ENCODE peak calls at places on chromosomes 11 and 22, in six cellular contexts. K is right lobe of liver, Q is vagina, B is PC-9, C is left lung, I is GM23338. G is an unnamed sample.

GRCh38 chr11:85590848-85591483 is 36.2 kb downstream of the DLG2 start:
- DNase-seq in K (no peak), I (peak), C (no peak), B (peak), Q (no peak), G (no peak)

GRCh38 chr22:23826510-23827350 is 12.1 kb downstream of the DERL3 start:
- DNase-seq in B (no peak), C (no peak), I (no peak), Q (no peak), K (no peak), G (no peak)

GRCh38 chr11:128490092-128490491 is 97.3 kb downstream of the ETS1 start:
- DNase-seq in K (no peak), C (no peak), Q (no peak), B (no peak), I (no peak), G (no peak)

GRCh38 chr11:8610532-8611116 is 16.6 kb upstream of the STK33 start:
- DNase-seq in Q (no peak), K (no peak), C (no peak), I (peak), B (no peak), G (no peak)

GRCh38 chr11:70619591-70619990 is 221.3 kb downstream of the CTTN start:
- DNase-seq in C (no peak), B (no peak), K (no peak), I (no peak), Q (no peak), G (no peak)

GRCh38 chr11:119615003-119615878 is 113.8 kb downstream of the NECTIN1 start:
- DNase-seq in K (no peak), I (no peak), C (no peak), B (peak), Q (no peak), G (no peak)

GRCh38 chr11:66333896-66334604 is 2.2 kb downstream of the RIN1 start:
- DNase-seq in Q (no peak), B (no peak), C (peak), I (peak), K (no peak), G (no peak)

GRCh38 chr22:42519544-42520237 is at the start of gene RRP7A:
- DNase-seq in C (peak), Q (no peak), K (peak), I (peak), B (peak), G (peak)

GRCh38 chr11:131579932-131580387 is 209.5 kb downstream of the NTM start:
- DNase-seq in C (no peak), Q (no peak), B (no peak), K (no peak), I (peak), G (no peak)

GRCh38 chr22:39209756-39210155 is 35.0 kb downstream of the PDGFB start:
- DNase-seq in B (no peak), K (no peak), C (peak), Q (no peak), I (no peak), G (no peak)

GRCh38 chr22:41979423-41980250 is 10.4 kb downstream of the SEPTIN3 start:
- DNase-seq in B (no peak), Q (no peak), I (no peak), C (no peak), K (no peak), G (no peak)

GRCh38 chr22:22714600-22715361 is 70.4 kb downstream of the GGTLC2 start:
- DNase-seq in B (no peak), Q (peak), K (no peak), I (no peak), C (no peak), G (no peak)

GRCh38 chr11:67300756-67301312 is 2.5 kb upstream of the SSH3 start:
- DNase-seq in B (no peak), Q (no peak), I (no peak), K (peak), C (no peak), G (no peak)

DNA sequence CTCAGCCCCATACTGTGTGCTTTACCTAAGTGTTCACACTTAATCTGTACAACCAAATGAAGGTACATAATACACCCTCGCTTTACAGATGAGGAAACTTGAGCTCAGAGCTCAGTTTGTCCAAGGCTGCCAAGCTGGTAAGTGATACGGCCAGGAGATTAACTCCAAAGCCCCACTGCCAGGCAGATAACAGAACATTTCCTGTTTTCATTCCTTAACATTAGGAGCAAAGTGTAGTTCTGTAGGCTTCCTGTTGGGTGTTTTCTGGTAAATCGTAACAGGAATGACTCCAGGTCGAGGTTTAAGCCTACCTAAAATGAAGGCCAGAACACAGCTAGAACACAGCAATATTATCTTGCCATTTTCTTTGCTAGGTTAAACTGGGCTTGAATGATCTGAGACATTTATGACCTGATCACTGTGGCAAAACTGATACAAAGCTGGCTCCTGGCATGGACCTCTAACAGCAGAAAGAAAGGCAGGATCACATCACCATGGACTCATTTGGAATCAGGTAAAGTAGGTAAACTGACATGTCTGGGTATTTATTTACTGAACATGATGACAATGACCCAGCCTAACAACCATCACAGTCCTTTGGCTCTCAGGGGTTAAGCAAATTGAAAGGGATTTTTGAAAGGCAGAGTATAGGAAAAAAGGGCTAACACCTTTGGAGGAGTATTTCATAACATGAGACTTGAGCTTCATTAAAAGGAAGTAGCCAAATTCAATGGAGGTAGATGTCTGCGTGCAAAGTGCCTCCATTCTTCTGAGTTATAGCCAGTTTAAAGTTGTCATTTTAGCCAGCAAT is 3.9 kb upstream of the NUP50 start:
- DNase-seq in K (peak), B (no peak), Q (no peak), C (no peak), I (peak), G (no peak)
- TF ChIP-seq CTCF in K (no peak), B (no peak), Q (no peak), C (no peak), I (no peak), G (no peak)

GRCh38 chr22:44203203-44203602 is 22.5 kb downstream of the PARVG start:
- DNase-seq in C (no peak), K (no peak), B (no peak), Q (no peak), I (no peak), G (no peak)
- H3K27ac ChIP-seq in C (no peak), K (no peak), B (no peak), Q (no peak), I (no peak), G (no peak)

GRCh38 chr11:10398525-10398924 is 56.5 kb upstream of the AMPD3 start:
- DNase-seq in I (no peak), K (peak), Q (no peak), C (peak), B (peak), G (no peak)

GRCh38 chr11:10400856-10401255 is 54.2 kb upstream of the AMPD3 start:
- DNase-seq in C (no peak), K (no peak), I (no peak), Q (no peak), B (no peak), G (no peak)

GRCh38 chr11:10397226-10397987 is 57.7 kb upstream of the AMPD3 start:
- DNase-seq in B (no peak), I (no peak), Q (no peak), C (no peak), K (no peak), G (no peak)

GRCh38 chr11:10401696-10402392 is 53.2 kb upstream of the AMPD3 start:
- DNase-seq in Q (peak), I (no peak), C (no peak), K (no peak), B (no peak), G (no peak)

DNA sequence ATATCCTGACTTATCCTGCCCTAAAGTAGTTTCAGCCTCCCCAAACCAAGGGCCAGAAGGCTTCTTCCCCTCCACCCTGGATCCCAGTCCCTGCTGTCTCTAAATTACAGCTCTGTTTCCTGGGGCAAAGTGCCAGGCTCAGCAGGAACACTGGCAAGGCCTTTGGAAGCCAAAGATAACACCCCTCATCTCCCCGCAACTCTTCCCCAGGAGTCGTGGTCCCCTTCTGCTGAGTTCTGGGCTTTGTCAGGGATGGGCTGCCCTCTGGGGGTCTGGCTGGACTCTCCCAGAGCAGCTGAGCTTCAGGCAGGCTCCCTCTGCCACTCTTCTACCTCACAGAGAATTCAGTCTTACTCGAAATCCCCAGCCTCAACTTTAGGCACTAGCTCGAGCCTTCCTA is 53.8 kb upstream of the AMPD3 start:
- DNase-seq in I (peak), B (no peak), Q (peak), C (no peak), K (no peak), G (no peak)
- TF ChIP-seq CTCF in I (peak), B (no peak), Q (no peak), C (no peak), K (no peak), G (no peak)

GRCh38 chr11:61331636-61332035 is 1.3 kb downstream of the DDB1 start:
- DNase-seq in B (no peak), C (peak), K (no peak), I (no peak), Q (no peak), G (no peak)
- H3K27ac ChIP-seq in B (no peak), C (no peak), K (no peak), I (peak), Q (peak), G (no peak)

GRCh38 chr11:101914737-101915426 is at the start of gene CEP126:
- DNase-seq in K (peak), C (peak), B (peak), Q (peak), I (peak), G (peak)
- TF ChIP-seq CTCF in K (peak), C (no peak), B (peak), Q (peak), I (peak), G (peak)

DNA sequence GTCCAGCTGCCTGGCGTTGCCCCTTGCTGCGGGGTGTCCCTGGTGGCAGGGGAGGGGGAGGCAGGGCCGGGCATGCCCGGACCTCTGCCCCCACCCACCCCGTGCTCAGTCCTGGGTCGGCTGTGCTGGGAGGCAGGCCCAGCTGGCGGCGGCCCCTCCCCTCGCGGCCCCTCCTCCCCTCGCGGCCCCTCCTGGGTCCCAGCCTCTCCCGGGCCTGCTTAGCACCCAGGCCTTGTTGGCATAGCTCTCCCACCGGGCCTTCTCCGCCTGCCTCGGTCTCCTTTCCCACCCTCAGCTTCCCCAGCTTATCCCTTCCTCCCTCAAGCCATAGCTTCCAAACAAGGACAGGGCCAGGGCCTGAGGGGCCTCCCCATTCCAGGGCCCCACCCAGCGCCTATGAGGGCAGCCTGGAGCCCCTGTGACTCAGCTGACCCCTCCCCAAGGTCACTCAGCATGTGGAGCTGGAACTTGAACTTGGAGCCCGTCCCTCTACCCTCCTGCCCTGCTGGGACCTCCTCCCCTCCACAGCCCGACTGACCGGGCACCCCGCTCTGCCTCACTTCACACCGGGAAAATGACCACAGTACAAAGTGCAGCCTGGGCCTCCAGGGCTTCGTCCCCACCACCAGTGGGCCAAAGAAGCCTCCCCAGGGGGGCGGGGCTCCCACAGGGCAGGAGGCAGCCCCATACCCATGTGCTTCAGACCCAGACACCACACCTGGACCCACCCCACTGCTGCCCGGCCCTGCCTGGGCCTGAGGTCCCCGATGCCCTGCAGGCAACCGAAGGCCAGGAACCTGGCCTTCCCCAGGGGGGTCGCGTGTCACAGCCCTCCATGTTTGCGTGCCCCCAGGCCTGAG is 1.2 kb downstream of the EPS8L2 start:
- DNase-seq in Q (no peak), K (peak), C (peak), I (peak), B (peak), G (no peak)
- H3K27ac ChIP-seq in Q (peak), K (peak), C (peak), I (peak), B (peak), G (peak)

DNA sequence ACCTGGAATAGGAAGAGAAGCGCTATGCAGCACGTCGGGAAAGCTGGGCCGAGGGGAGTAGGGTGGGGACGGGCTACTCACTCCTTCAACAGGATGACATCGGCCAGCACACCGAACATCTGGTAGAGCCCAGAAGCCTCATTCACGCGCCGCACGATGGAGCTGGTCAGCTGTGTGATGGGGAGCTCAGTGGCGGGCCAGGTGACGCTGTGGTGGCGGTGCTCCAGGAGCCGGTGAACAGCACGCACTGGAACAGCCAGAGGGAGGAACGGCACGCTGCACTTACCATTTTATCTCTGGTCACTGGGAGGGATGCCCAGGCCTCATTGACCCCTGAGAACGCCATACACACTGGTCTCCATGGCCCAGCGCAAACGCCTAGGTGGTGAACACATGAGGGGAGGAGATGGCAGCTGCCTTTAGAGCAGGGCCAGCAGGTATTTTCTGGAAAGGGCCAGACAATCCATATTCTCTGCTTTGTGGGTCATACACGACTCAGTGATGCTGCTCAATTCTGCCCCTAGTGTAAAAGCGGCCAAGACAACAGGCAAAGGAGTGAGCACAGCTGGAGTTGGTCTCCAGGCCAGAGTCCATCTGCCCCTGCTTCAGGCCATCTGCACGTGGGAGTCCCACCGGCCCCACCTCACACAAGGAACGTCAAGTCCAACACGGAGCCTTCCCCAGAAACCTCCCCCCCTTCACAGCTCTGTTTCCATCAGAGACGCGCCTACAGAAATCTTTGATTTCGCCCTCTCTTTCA is 8.8 kb downstream of the FOXRED2 start:
- DNase-seq in Q (no peak), K (no peak), C (no peak), I (peak), B (no peak), G (no peak)
- TF ChIP-seq CTCF in Q (no peak), K (no peak), C (no peak), I (peak), B (no peak), G (no peak)

GRCh38 chr11:7423946-7424345 is 61.4 kb upstream of the OLFML1 start:
- DNase-seq in I (no peak), K (no peak), B (no peak), Q (no peak), C (no peak), G (no peak)
- H3K27ac ChIP-seq in I (no peak), K (no peak), B (no peak), Q (no peak), C (no peak), G (no peak)

GRCh38 chr11:94309757-94310156 is 5.4 kb downstream of the IZUMO1R start:
- DNase-seq in I (no peak), C (no peak), B (no peak), K (no peak), Q (no peak), G (no peak)
- TF ChIP-seq CTCF in I (no peak), C (no peak), B (no peak), K (no peak), Q (no peak), G (no peak)